ENCODE peak calls at places on chromosome 5, in eight cellular contexts. One of them, this sample, is unnamed.

GRCh38 chr5:11384441-11385250 is 519.6 kb downstream of the CTNND2 start:
- DNase-seq in GM23338: peak
- DNase-seq in neural progenitor cell: peak
- DNase-seq in HCT116: no peak
- DNase-seq in MM.1S: no peak
- DNase-seq in PC-3: peak
- DNase-seq in SK-N-SH: peak
- DNase-seq in OCI-LY7: no peak
- DNase-seq in this sample: peak

GRCh38 chr5:133421394-133421793 is 190.9 kb downstream of the FSTL4 start:
- DNase-seq in GM23338: peak
- DNase-seq in neural progenitor cell: peak
- DNase-seq in HCT116: no peak
- DNase-seq in MM.1S: no peak
- DNase-seq in PC-3: peak
- DNase-seq in SK-N-SH: peak
- DNase-seq in OCI-LY7: peak
- DNase-seq in this sample: peak

GRCh38 chr5:39624268-39624886 is 199.6 kb upstream of the DAB2 start:
- DNase-seq in GM23338: peak
- DNase-seq in neural progenitor cell: no peak
- DNase-seq in HCT116: peak
- DNase-seq in MM.1S: no peak
- DNase-seq in PC-3: peak
- DNase-seq in SK-N-SH: no peak
- DNase-seq in OCI-LY7: no peak
- DNase-seq in this sample: peak

GRCh38 chr5:32955814-32956213 is 244.7 kb downstream of the NPR3 start:
- DNase-seq in GM23338: no peak
- DNase-seq in neural progenitor cell: no peak
- DNase-seq in HCT116: no peak
- DNase-seq in MM.1S: no peak
- DNase-seq in PC-3: no peak
- DNase-seq in SK-N-SH: no peak
- DNase-seq in OCI-LY7: no peak
- DNase-seq in this sample: no peak

GRCh38 chr5:139731281-139731680 is 64.3 kb upstream of the PSD2 start:
- DNase-seq in GM23338: no peak
- DNase-seq in neural progenitor cell: no peak
- DNase-seq in HCT116: no peak
- DNase-seq in MM.1S: no peak
- DNase-seq in PC-3: no peak
- DNase-seq in SK-N-SH: no peak
- DNase-seq in OCI-LY7: no peak
- DNase-seq in this sample: no peak

GRCh38 chr5:20497356-20497755 is 509.4 kb upstream of the CDH18 start:
- DNase-seq in GM23338: no peak
- DNase-seq in neural progenitor cell: no peak
- DNase-seq in HCT116: no peak
- DNase-seq in MM.1S: no peak
- DNase-seq in PC-3: peak
- DNase-seq in SK-N-SH: no peak
- DNase-seq in OCI-LY7: no peak
- DNase-seq in this sample: no peak

GRCh38 chr5:62606878-62607277 is 28.3 kb downstream of the LRRC70 start:
- DNase-seq in GM23338: no peak
- DNase-seq in neural progenitor cell: no peak
- DNase-seq in HCT116: no peak
- DNase-seq in MM.1S: no peak
- DNase-seq in PC-3: no peak
- DNase-seq in SK-N-SH: no peak
- DNase-seq in OCI-LY7: no peak
- DNase-seq in this sample: no peak

GRCh38 chr5:43000198-43000840 is 39.8 kb downstream of the ANXA2R start:
- DNase-seq in GM23338: peak
- DNase-seq in neural progenitor cell: peak
- DNase-seq in HCT116: no peak
- DNase-seq in MM.1S: no peak
- DNase-seq in PC-3: no peak
- DNase-seq in SK-N-SH: no peak
- DNase-seq in OCI-LY7: no peak
- DNase-seq in this sample: peak

GRCh38 chr5:67404261-67405100 is 207.9 kb upstream of the CD180 start:
- DNase-seq in GM23338: no peak
- DNase-seq in neural progenitor cell: no peak
- DNase-seq in HCT116: no peak
- DNase-seq in MM.1S: no peak
- DNase-seq in PC-3: peak
- DNase-seq in SK-N-SH: no peak
- DNase-seq in OCI-LY7: no peak
- DNase-seq in this sample: peak

GRCh38 chr5:172775326-172776234 is 4.6 kb upstream of the DUSP1 start:
- DNase-seq in GM23338: no peak
- DNase-seq in neural progenitor cell: no peak
- DNase-seq in HCT116: no peak
- DNase-seq in MM.1S: no peak
- DNase-seq in PC-3: peak
- DNase-seq in SK-N-SH: no peak
- DNase-seq in OCI-LY7: no peak
- DNase-seq in this sample: peak

GRCh38 chr5:55223219-55223987 is 3.7 kb downstream of the MCIDAS start:
- DNase-seq in GM23338: peak
- DNase-seq in neural progenitor cell: peak
- DNase-seq in HCT116: no peak
- DNase-seq in MM.1S: no peak
- DNase-seq in PC-3: no peak
- DNase-seq in SK-N-SH: peak
- DNase-seq in OCI-LY7: no peak
- DNase-seq in this sample: peak

GRCh38 chr5:80781356-80781755 is 126.6 kb upstream of the DHFR start:
- DNase-seq in GM23338: no peak
- DNase-seq in neural progenitor cell: no peak
- DNase-seq in HCT116: peak
- DNase-seq in MM.1S: no peak
- DNase-seq in PC-3: peak
- DNase-seq in SK-N-SH: no peak
- DNase-seq in OCI-LY7: no peak
- DNase-seq in this sample: no peak

GRCh38 chr5:9895305-9895650 is 265.1 kb upstream of the TAS2R1 start:
- DNase-seq in GM23338: peak
- DNase-seq in neural progenitor cell: no peak
- DNase-seq in HCT116: no peak
- DNase-seq in MM.1S: no peak
- DNase-seq in PC-3: no peak
- DNase-seq in SK-N-SH: no peak
- DNase-seq in OCI-LY7: no peak
- DNase-seq in this sample: no peak

GRCh38 chr5:9892696-9893095 is 262.5 kb upstream of the TAS2R1 start:
- DNase-seq in GM23338: no peak
- DNase-seq in neural progenitor cell: no peak
- DNase-seq in HCT116: no peak
- DNase-seq in MM.1S: no peak
- DNase-seq in PC-3: no peak
- DNase-seq in SK-N-SH: no peak
- DNase-seq in OCI-LY7: no peak
- DNase-seq in this sample: no peak

GRCh38 chr5:9903806-9904205 is 273.7 kb upstream of the TAS2R1 start:
- DNase-seq in GM23338: no peak
- DNase-seq in neural progenitor cell: no peak
- DNase-seq in HCT116: no peak
- DNase-seq in MM.1S: no peak
- DNase-seq in PC-3: peak
- DNase-seq in SK-N-SH: no peak
- DNase-seq in OCI-LY7: no peak
- DNase-seq in this sample: no peak

GRCh38 chr5:9894571-9895304 is 264.6 kb upstream of the TAS2R1 start:
- DNase-seq in GM23338: no peak
- DNase-seq in neural progenitor cell: no peak
- DNase-seq in HCT116: no peak
- DNase-seq in MM.1S: no peak
- DNase-seq in PC-3: peak
- DNase-seq in SK-N-SH: no peak
- DNase-seq in OCI-LY7: no peak
- DNase-seq in this sample: no peak

DNA sequence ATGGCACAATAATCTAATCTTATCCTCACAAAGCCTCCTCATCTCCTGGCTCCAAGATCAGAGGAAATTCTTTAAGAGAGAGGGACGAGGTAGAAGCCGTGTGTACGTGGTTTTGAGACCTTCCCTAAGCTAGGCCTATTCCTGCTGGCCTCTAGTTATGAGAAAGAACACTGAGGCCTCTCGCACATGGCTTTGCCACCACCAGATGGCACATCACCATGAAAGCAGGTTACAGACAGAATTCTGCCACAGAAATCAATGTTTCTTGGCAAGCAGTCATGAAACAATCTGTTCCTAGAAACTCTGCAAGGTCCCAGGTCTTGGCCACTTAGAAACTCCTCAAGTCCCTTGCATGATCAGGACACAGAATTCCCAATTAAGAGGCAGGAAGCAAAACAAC is 268.2 kb upstream of the TAS2R1 start:
- DNase-seq in GM23338: peak
- DNase-seq in neural progenitor cell: peak
- DNase-seq in HCT116: peak
- DNase-seq in MM.1S: no peak
- DNase-seq in PC-3: peak
- DNase-seq in SK-N-SH: peak
- DNase-seq in OCI-LY7: peak
- DNase-seq in this sample: peak
- TF ChIP-seq CTCF in GM23338: peak
- TF ChIP-seq CTCF in neural progenitor cell: peak
- TF ChIP-seq CTCF in HCT116: peak
- TF ChIP-seq CTCF in MM.1S: no peak
- TF ChIP-seq CTCF in PC-3: peak
- TF ChIP-seq CTCF in SK-N-SH: peak
- TF ChIP-seq CTCF in OCI-LY7: peak
- TF ChIP-seq CTCF in this sample: peak

GRCh38 chr5:14362511-14362910 is 219.1 kb upstream of the OTULINL start:
- DNase-seq in GM23338: no peak
- DNase-seq in neural progenitor cell: no peak
- DNase-seq in HCT116: no peak
- DNase-seq in MM.1S: no peak
- DNase-seq in PC-3: no peak
- DNase-seq in SK-N-SH: no peak
- DNase-seq in OCI-LY7: no peak
- DNase-seq in this sample: no peak

GRCh38 chr5:14364096-14364495 is 217.5 kb upstream of the OTULINL start:
- DNase-seq in GM23338: no peak
- DNase-seq in neural progenitor cell: no peak
- DNase-seq in HCT116: no peak
- DNase-seq in MM.1S: peak
- DNase-seq in PC-3: peak
- DNase-seq in SK-N-SH: peak
- DNase-seq in OCI-LY7: peak
- DNase-seq in this sample: no peak

GRCh38 chr5:14366763-14367162 is 214.8 kb upstream of the OTULINL start:
- DNase-seq in GM23338: no peak
- DNase-seq in neural progenitor cell: no peak
- DNase-seq in HCT116: no peak
- DNase-seq in MM.1S: no peak
- DNase-seq in PC-3: no peak
- DNase-seq in SK-N-SH: no peak
- DNase-seq in OCI-LY7: no peak
- DNase-seq in this sample: no peak

GRCh38 chr5:14365831-14366435 is 215.7 kb upstream of the OTULINL start:
- DNase-seq in GM23338: no peak
- DNase-seq in neural progenitor cell: no peak
- DNase-seq in HCT116: no peak
- DNase-seq in MM.1S: no peak
- DNase-seq in PC-3: peak
- DNase-seq in SK-N-SH: no peak
- DNase-seq in OCI-LY7: no peak
- DNase-seq in this sample: no peak

GRCh38 chr5:14364576-14365472 is 216.8 kb upstream of the OTULINL start:
- DNase-seq in GM23338: peak
- DNase-seq in neural progenitor cell: peak
- DNase-seq in HCT116: peak
- DNase-seq in MM.1S: no peak
- DNase-seq in PC-3: peak
- DNase-seq in SK-N-SH: peak
- DNase-seq in OCI-LY7: peak
- DNase-seq in this sample: peak
- TF ChIP-seq EZH2phosphoT487 in GM23338: no peak
- TF ChIP-seq EZH2phosphoT487 in neural progenitor cell: no peak
- TF ChIP-seq EZH2phosphoT487 in HCT116: no peak
- TF ChIP-seq EZH2phosphoT487 in MM.1S: no peak
- TF ChIP-seq EZH2phosphoT487 in PC-3: no peak
- TF ChIP-seq EZH2phosphoT487 in SK-N-SH: no peak
- TF ChIP-seq EZH2phosphoT487 in OCI-LY7: no peak
- TF ChIP-seq EZH2phosphoT487 in this sample: no peak

GRCh38 chr5:150710165-150710564 is 9.3 kb upstream of the RBM22 start:
- DNase-seq in GM23338: peak
- DNase-seq in neural progenitor cell: peak
- DNase-seq in HCT116: no peak
- DNase-seq in MM.1S: no peak
- DNase-seq in PC-3: peak
- DNase-seq in SK-N-SH: peak
- DNase-seq in OCI-LY7: peak
- DNase-seq in this sample: no peak
- TF ChIP-seq CTCF in GM23338: peak
- TF ChIP-seq CTCF in neural progenitor cell: peak
- TF ChIP-seq CTCF in HCT116: peak
- TF ChIP-seq CTCF in MM.1S: peak
- TF ChIP-seq CTCF in PC-3: peak
- TF ChIP-seq CTCF in SK-N-SH: peak
- TF ChIP-seq CTCF in OCI-LY7: peak
- TF ChIP-seq CTCF in this sample: peak

GRCh38 chr5:175321927-175322532 is 122.0 kb downstream of the DRD1 start:
- DNase-seq in GM23338: peak
- DNase-seq in neural progenitor cell: peak
- DNase-seq in HCT116: peak
- DNase-seq in MM.1S: peak
- DNase-seq in PC-3: peak
- DNase-seq in SK-N-SH: no peak
- DNase-seq in OCI-LY7: peak
- DNase-seq in this sample: peak
- TF ChIP-seq EZH2phosphoT487 in GM23338: no peak
- TF ChIP-seq EZH2phosphoT487 in neural progenitor cell: no peak
- TF ChIP-seq EZH2phosphoT487 in HCT116: no peak
- TF ChIP-seq EZH2phosphoT487 in MM.1S: no peak
- TF ChIP-seq EZH2phosphoT487 in PC-3: no peak
- TF ChIP-seq EZH2phosphoT487 in SK-N-SH: no peak
- TF ChIP-seq EZH2phosphoT487 in OCI-LY7: no peak
- TF ChIP-seq EZH2phosphoT487 in this sample: no peak

GRCh38 chr5:169020102-169020501 is 280.8 kb downstream of the SLIT3 start:
- DNase-seq in GM23338: peak
- DNase-seq in neural progenitor cell: peak
- DNase-seq in HCT116: peak
- DNase-seq in MM.1S: no peak
- DNase-seq in PC-3: no peak
- DNase-seq in SK-N-SH: peak
- DNase-seq in OCI-LY7: no peak
- DNase-seq in this sample: peak
- TF ChIP-seq CTCF in GM23338: no peak
- TF ChIP-seq CTCF in neural progenitor cell: no peak
- TF ChIP-seq CTCF in HCT116: no peak
- TF ChIP-seq CTCF in MM.1S: no peak
- TF ChIP-seq CTCF in PC-3: no peak
- TF ChIP-seq CTCF in SK-N-SH: no peak
- TF ChIP-seq CTCF in OCI-LY7: no peak
- TF ChIP-seq CTCF in this sample: no peak

GRCh38 chr5:127565586-127566270 is 48.3 kb downstream of the PRRC1 start:
- DNase-seq in GM23338: no peak
- DNase-seq in neural progenitor cell: no peak
- DNase-seq in HCT116: no peak
- DNase-seq in MM.1S: no peak
- DNase-seq in PC-3: no peak
- DNase-seq in SK-N-SH: no peak
- DNase-seq in OCI-LY7: no peak
- DNase-seq in this sample: no peak
- TF ChIP-seq EZH2phosphoT487 in GM23338: no peak
- TF ChIP-seq EZH2phosphoT487 in neural progenitor cell: no peak
- TF ChIP-seq EZH2phosphoT487 in HCT116: no peak
- TF ChIP-seq EZH2phosphoT487 in MM.1S: no peak
- TF ChIP-seq EZH2phosphoT487 in PC-3: no peak
- TF ChIP-seq EZH2phosphoT487 in SK-N-SH: no peak
- TF ChIP-seq EZH2phosphoT487 in OCI-LY7: no peak
- TF ChIP-seq EZH2phosphoT487 in this sample: no peak

This sample was measured in hepatocyte.